ENCODE peak calls at places on chromosomes 4 and X, in seven cellular contexts. One of them, this sample, is unnamed.
A peak's percentile ranks its signal among the peaks of the same experiment; 100 is the strongest.

GRCh38 chr4:2255501-2256155 is 6.3 kb downstream of the MXD4 start:
- DNase-seq in tibial nerve: peak; percentile 8
- DNase-seq in aorta: peak; percentile 56
- DNase-seq in right cardiac atrium: peak; percentile 83
- DNase-seq in H1: no peak
- DNase-seq in mammary epithelial cell: no peak
- DNase-seq in SK-N-SH: peak; percentile 53
- DNase-seq in this sample: peak; percentile 26

GRCh38 chr4:22876281-22876680 is 183.5 kb downstream of the GBA3 start:
- DNase-seq in tibial nerve: no peak
- DNase-seq in aorta: no peak
- DNase-seq in right cardiac atrium: no peak
- DNase-seq in H1: no peak
- DNase-seq in mammary epithelial cell: no peak
- DNase-seq in SK-N-SH: no peak
- DNase-seq in this sample: no peak

GRCh38 chr4:3724319-3725231 is 41.6 kb upstream of the ADRA2C start:
- DNase-seq in tibial nerve: no peak
- DNase-seq in aorta: no peak
- DNase-seq in right cardiac atrium: peak; percentile 23
- DNase-seq in H1: no peak
- DNase-seq in mammary epithelial cell: peak; percentile 1
- DNase-seq in SK-N-SH: no peak
- DNase-seq in this sample: no peak

GRCh38 chrX:33138677-33139249 is 72.6 kb downstream of the DMD start:
- DNase-seq in tibial nerve: no peak
- DNase-seq in aorta: peak; percentile 45
- DNase-seq in right cardiac atrium: no peak
- DNase-seq in H1: no peak
- DNase-seq in mammary epithelial cell: no peak
- DNase-seq in SK-N-SH: no peak
- DNase-seq in this sample: no peak

GRCh38 chr4:7296661-7297335 is 104.5 kb downstream of the SORCS2 start:
- DNase-seq in tibial nerve: no peak
- DNase-seq in aorta: no peak
- DNase-seq in right cardiac atrium: no peak
- DNase-seq in H1: no peak
- DNase-seq in mammary epithelial cell: no peak
- DNase-seq in SK-N-SH: no peak
- DNase-seq in this sample: no peak

GRCh38 chr4:43242611-43243010 is 350.1 kb downstream of the GRXCR1 start:
- DNase-seq in tibial nerve: no peak
- DNase-seq in aorta: no peak
- DNase-seq in right cardiac atrium: no peak
- DNase-seq in H1: no peak
- DNase-seq in mammary epithelial cell: peak; percentile 44
- DNase-seq in SK-N-SH: no peak
- DNase-seq in this sample: no peak

GRCh38 chr4:76002176-76002575 is 5.1 kb downstream of the CXCL9 start:
- DNase-seq in tibial nerve: peak; percentile 16
- DNase-seq in aorta: no peak
- DNase-seq in right cardiac atrium: no peak
- DNase-seq in H1: no peak
- DNase-seq in mammary epithelial cell: peak; percentile 23
- DNase-seq in SK-N-SH: no peak
- DNase-seq in this sample: no peak

GRCh38 chr4:8729408-8730149 is 137.0 kb downstream of the CPZ start:
- DNase-seq in tibial nerve: no peak
- DNase-seq in aorta: no peak
- DNase-seq in right cardiac atrium: no peak
- DNase-seq in H1: no peak
- DNase-seq in mammary epithelial cell: no peak
- DNase-seq in SK-N-SH: peak; percentile 5
- DNase-seq in this sample: no peak

GRCh38 chr4:65943076-65943475 is 272.8 kb upstream of the EPHA5 start:
- DNase-seq in tibial nerve: no peak
- DNase-seq in aorta: no peak
- DNase-seq in right cardiac atrium: no peak
- DNase-seq in H1: peak; percentile 44
- DNase-seq in mammary epithelial cell: peak; percentile 8
- DNase-seq in SK-N-SH: no peak
- DNase-seq in this sample: peak; percentile 22

GRCh38 chr4:186725422-186726149 is 1.9 kb upstream of the FAT1 start:
- DNase-seq in tibial nerve: peak; percentile 84
- DNase-seq in aorta: peak; percentile 78
- DNase-seq in right cardiac atrium: peak; percentile 89
- DNase-seq in H1: no peak
- DNase-seq in mammary epithelial cell: peak; percentile 77
- DNase-seq in SK-N-SH: peak; percentile 76
- DNase-seq in this sample: peak; percentile 44

GRCh38 chr4:99762728-99763127 is 53.9 kb upstream of the DAPP1 start:
- DNase-seq in tibial nerve: no peak
- DNase-seq in aorta: no peak
- DNase-seq in right cardiac atrium: no peak
- DNase-seq in H1: no peak
- DNase-seq in mammary epithelial cell: no peak
- DNase-seq in SK-N-SH: no peak
- DNase-seq in this sample: no peak

GRCh38 chrX:97065066-97065465 is 181.4 kb downstream of the RPA4 start:
- DNase-seq in tibial nerve: no peak
- DNase-seq in aorta: no peak
- DNase-seq in right cardiac atrium: no peak
- DNase-seq in H1: no peak
- DNase-seq in mammary epithelial cell: no peak
- DNase-seq in SK-N-SH: no peak
- DNase-seq in this sample: no peak

GRCh38 chr4:112552668-112553067 is 36.7 kb upstream of the NEUROG2 start:
- DNase-seq in tibial nerve: no peak
- DNase-seq in aorta: no peak
- DNase-seq in right cardiac atrium: no peak
- DNase-seq in H1: no peak
- DNase-seq in mammary epithelial cell: peak; percentile 60
- DNase-seq in SK-N-SH: no peak
- DNase-seq in this sample: no peak

GRCh38 chrX:45850775-45851433 is 650.2 kb upstream of the DIPK2B start:
- DNase-seq in tibial nerve: no peak
- DNase-seq in aorta: peak; percentile 47
- DNase-seq in right cardiac atrium: peak; percentile 41
- DNase-seq in H1: no peak
- DNase-seq in mammary epithelial cell: peak; percentile 44
- DNase-seq in SK-N-SH: peak; percentile 8
- DNase-seq in this sample: no peak

GRCh38 chr4:42519803-42520417 is 122.6 kb downstream of the SHISA3 start:
- DNase-seq in tibial nerve: peak; percentile 88
- DNase-seq in aorta: no peak
- DNase-seq in right cardiac atrium: no peak
- DNase-seq in H1: no peak
- DNase-seq in mammary epithelial cell: peak; percentile 21
- DNase-seq in SK-N-SH: peak; percentile 25
- DNase-seq in this sample: peak; percentile 58

GRCh38 chr4:110310795-110311194 is 112.4 kb upstream of the ELOVL6 start:
- DNase-seq in tibial nerve: no peak
- DNase-seq in aorta: no peak
- DNase-seq in right cardiac atrium: no peak
- DNase-seq in H1: no peak
- DNase-seq in mammary epithelial cell: no peak
- DNase-seq in SK-N-SH: no peak
- DNase-seq in this sample: no peak

GRCh38 chr4:185305979-185306442 is 89.7 kb downstream of the LRP2BP start:
- DNase-seq in tibial nerve: no peak
- DNase-seq in aorta: no peak
- DNase-seq in right cardiac atrium: no peak
- DNase-seq in H1: peak; percentile 64
- DNase-seq in mammary epithelial cell: peak; percentile 99
- DNase-seq in SK-N-SH: no peak
- DNase-seq in this sample: no peak

GRCh38 chr4:57291911-57292310 is 181.7 kb upstream of the IGFBP7 start:
- DNase-seq in tibial nerve: no peak
- DNase-seq in aorta: no peak
- DNase-seq in right cardiac atrium: no peak
- DNase-seq in H1: no peak
- DNase-seq in mammary epithelial cell: peak; percentile 61
- DNase-seq in SK-N-SH: no peak
- DNase-seq in this sample: no peak

GRCh38 chr4:5036239-5036638 is 15.0 kb upstream of the STK32B start:
- DNase-seq in tibial nerve: no peak
- DNase-seq in aorta: no peak
- DNase-seq in right cardiac atrium: no peak
- DNase-seq in H1: no peak
- DNase-seq in mammary epithelial cell: no peak
- DNase-seq in SK-N-SH: no peak
- DNase-seq in this sample: no peak

GRCh38 chr4:169314906-169315305 is 44.1 kb upstream of the SH3RF1 start:
- DNase-seq in tibial nerve: peak; percentile 29
- DNase-seq in aorta: peak; percentile 63
- DNase-seq in right cardiac atrium: peak; percentile 88
- DNase-seq in H1: no peak
- DNase-seq in mammary epithelial cell: peak; percentile 81
- DNase-seq in SK-N-SH: peak; percentile 61
- DNase-seq in this sample: peak; percentile 87

GRCh38 chr4:3786196-3786869 is 20.1 kb downstream of the ADRA2C start:
- DNase-seq in tibial nerve: no peak
- DNase-seq in aorta: no peak
- DNase-seq in right cardiac atrium: no peak
- DNase-seq in H1: no peak
- DNase-seq in mammary epithelial cell: no peak
- DNase-seq in SK-N-SH: peak; percentile 93
- DNase-seq in this sample: peak; percentile 82

GRCh38 chrX:35809816-35810215 is 11.7 kb downstream of the MAGEB16 start:
- DNase-seq in tibial nerve: no peak
- DNase-seq in aorta: no peak
- DNase-seq in right cardiac atrium: no peak
- DNase-seq in H1: no peak
- DNase-seq in mammary epithelial cell: no peak
- DNase-seq in SK-N-SH: no peak
- DNase-seq in this sample: no peak

GRCh38 chrX:17077349-17077748 is 130.9 kb downstream of the REPS2 start:
- DNase-seq in tibial nerve: no peak
- DNase-seq in aorta: no peak
- DNase-seq in right cardiac atrium: no peak
- DNase-seq in H1: no peak
- DNase-seq in mammary epithelial cell: no peak
- DNase-seq in SK-N-SH: no peak
- DNase-seq in this sample: no peak

GRCh38 chrX:140432328-140433025 is 72.4 kb downstream of the SOX3 start:
- DNase-seq in tibial nerve: no peak
- DNase-seq in aorta: no peak
- DNase-seq in right cardiac atrium: peak; percentile 69
- DNase-seq in H1: no peak
- DNase-seq in mammary epithelial cell: no peak
- DNase-seq in SK-N-SH: no peak
- DNase-seq in this sample: no peak

GRCh38 chrX:115068896-115069295 is 51.5 kb upstream of the IL13RA2 start:
- DNase-seq in tibial nerve: no peak
- DNase-seq in aorta: peak; percentile 26
- DNase-seq in right cardiac atrium: peak; percentile 54
- DNase-seq in H1: no peak
- DNase-seq in mammary epithelial cell: no peak
- DNase-seq in SK-N-SH: peak; percentile 3
- DNase-seq in this sample: no peak

GRCh38 chr4:98423019-98423418 is 161.8 kb downstream of the RAP1GDS1 start:
- DNase-seq in tibial nerve: no peak
- DNase-seq in aorta: no peak
- DNase-seq in right cardiac atrium: no peak
- DNase-seq in H1: no peak
- DNase-seq in mammary epithelial cell: no peak
- DNase-seq in SK-N-SH: no peak
- DNase-seq in this sample: no peak

GRCh38 chrX:136228808-136229207 is 22.4 kb downstream of the MAP7D3 start:
- DNase-seq in tibial nerve: no peak
- DNase-seq in aorta: no peak
- DNase-seq in right cardiac atrium: no peak
- DNase-seq in H1: no peak
- DNase-seq in mammary epithelial cell: no peak
- DNase-seq in SK-N-SH: no peak
- DNase-seq in this sample: no peak
- H3K27me3 ChIP-seq in tibial nerve: peaks cover 8% of the 10 kb centered on the region
- H3K27me3 ChIP-seq in aorta: peaks cover 4% of the 10 kb centered on the region
- H3K27me3 ChIP-seq in right cardiac atrium: no peaks in the 10 kb centered on the region
- H3K27me3 ChIP-seq in H1: no peaks in the 10 kb centered on the region
- H3K27me3 ChIP-seq in mammary epithelial cell: no peaks in the 10 kb centered on the region
- H3K27me3 ChIP-seq in SK-N-SH: no peaks in the 10 kb centered on the region
- H3K27me3 ChIP-seq in this sample: no peaks in the 10 kb centered on the region

GRCh38 chrX:134173541-134174272 is 63.3 kb upstream of the CCDC160 start:
- DNase-seq in tibial nerve: no peak
- DNase-seq in aorta: no peak
- DNase-seq in right cardiac atrium: no peak
- DNase-seq in H1: no peak
- DNase-seq in mammary epithelial cell: no peak
- DNase-seq in SK-N-SH: peak; percentile 22
- DNase-seq in this sample: no peak
- H3K4me3 ChIP-seq in tibial nerve: peak overlapping the region; percentile 71
- H3K4me3 ChIP-seq in aorta: no peak overlapping the region
- H3K4me3 ChIP-seq in right cardiac atrium: peak overlapping the region; percentile 86
- H3K4me3 ChIP-seq in H1: peak overlapping the region; percentile 81
- H3K4me3 ChIP-seq in mammary epithelial cell: no peak overlapping the region
- H3K4me3 ChIP-seq in SK-N-SH: no peak overlapping the region
- H3K4me3 ChIP-seq in this sample: no peak overlapping the region

GRCh38 chr4:165208322-165208652 is 926 bp downstream of the KLHL2 start:
- DNase-seq in tibial nerve: no peak
- DNase-seq in aorta: no peak
- DNase-seq in right cardiac atrium: no peak
- DNase-seq in H1: no peak
- DNase-seq in mammary epithelial cell: no peak
- DNase-seq in SK-N-SH: no peak
- DNase-seq in this sample: no peak

GRCh38 chr4:165207431-165208321 is at the start of gene KLHL2:
- DNase-seq in tibial nerve: peak; percentile 43
- DNase-seq in aorta: peak; percentile 91
- DNase-seq in right cardiac atrium: peak; percentile 94
- DNase-seq in H1: no peak
- DNase-seq in mammary epithelial cell: peak; percentile 59
- DNase-seq in SK-N-SH: peak; percentile 95
- DNase-seq in this sample: peak; percentile 73

GRCh38 chr4:165209796-165210195 is 2.4 kb downstream of the KLHL2 start:
- DNase-seq in tibial nerve: no peak
- DNase-seq in aorta: no peak
- DNase-seq in right cardiac atrium: no peak
- DNase-seq in H1: no peak
- DNase-seq in mammary epithelial cell: no peak
- DNase-seq in SK-N-SH: no peak
- DNase-seq in this sample: no peak

GRCh38 chr4:165208741-165209388 is 1.5 kb downstream of the KLHL2 start:
- DNase-seq in tibial nerve: no peak
- DNase-seq in aorta: no peak
- DNase-seq in right cardiac atrium: no peak
- DNase-seq in H1: no peak
- DNase-seq in mammary epithelial cell: peak; percentile 32
- DNase-seq in SK-N-SH: no peak
- DNase-seq in this sample: no peak

GRCh38 chr4:165210566-165210965 is 3.2 kb downstream of the KLHL2 start:
- DNase-seq in tibial nerve: no peak
- DNase-seq in aorta: no peak
- DNase-seq in right cardiac atrium: no peak
- DNase-seq in H1: no peak
- DNase-seq in mammary epithelial cell: no peak
- DNase-seq in SK-N-SH: no peak
- DNase-seq in this sample: no peak
- H3K4me1 ChIP-seq in tibial nerve: peaks cover 9% of the 10 kb centered on the region
- H3K4me1 ChIP-seq in aorta: no peaks in the 10 kb centered on the region
- H3K4me1 ChIP-seq in right cardiac atrium: peaks cover 2% of the 10 kb centered on the region
- H3K4me1 ChIP-seq in H1: peaks cover 11% of the 10 kb centered on the region
- H3K4me1 ChIP-seq in mammary epithelial cell: peaks cover 51% of the 10 kb centered on the region
- H3K4me1 ChIP-seq in SK-N-SH: peaks cover 6% of the 10 kb centered on the region
- H3K4me1 ChIP-seq in this sample: no peaks in the 10 kb centered on the region

GRCh38 chrX:153590961-153591956 is 7.7 kb downstream of the CCNQ start:
- DNase-seq in tibial nerve: no peak
- DNase-seq in aorta: no peak
- DNase-seq in right cardiac atrium: no peak
- DNase-seq in H1: no peak
- DNase-seq in mammary epithelial cell: no peak
- DNase-seq in SK-N-SH: no peak
- DNase-seq in this sample: no peak
- H3K27me3 ChIP-seq in tibial nerve: peaks cover 5% of the 10 kb centered on the region
- H3K27me3 ChIP-seq in aorta: no peaks in the 10 kb centered on the region
- H3K27me3 ChIP-seq in right cardiac atrium: no peaks in the 10 kb centered on the region
- H3K27me3 ChIP-seq in H1: no peaks in the 10 kb centered on the region
- H3K27me3 ChIP-seq in mammary epithelial cell: no peaks in the 10 kb centered on the region
- H3K27me3 ChIP-seq in SK-N-SH: peaks cover 40% of the 10 kb centered on the region
- H3K27me3 ChIP-seq in this sample: no peaks in the 10 kb centered on the region

This sample was measured in BE2C.